ENCODE peak calls at places on chromosomes 12 and 14, in four cellular contexts. One of them, this sample, is unnamed.

GRCh38 chr14:100142073-100143040 is 17.1 kb downstream of the DEGS2 start:
- DNase-seq in neural progenitor cell: no peak
- DNase-seq in endodermal cell: no peak
- DNase-seq in dorsolateral prefrontal cortex: no peak
- DNase-seq in this sample: peak

GRCh38 chr12:5965950-5966383 is 20.9 kb upstream of the ANO2 start:
- DNase-seq in neural progenitor cell: peak
- DNase-seq in endodermal cell: peak
- DNase-seq in dorsolateral prefrontal cortex: peak
- DNase-seq in this sample: no peak

GRCh38 chr12:107903377-107904061 is 129.0 kb downstream of the ASCL4 start:
- DNase-seq in neural progenitor cell: peak
- DNase-seq in endodermal cell: peak
- DNase-seq in dorsolateral prefrontal cortex: peak
- DNase-seq in this sample: peak

GRCh38 chr12:131466932-131467331 is 244.0 kb upstream of the SFSWAP start:
- DNase-seq in neural progenitor cell: no peak
- DNase-seq in endodermal cell: peak
- DNase-seq in dorsolateral prefrontal cortex: no peak
- DNase-seq in this sample: no peak

GRCh38 chr14:99568567-99569560 is 35.1 kb downstream of the CCDC85C start:
- DNase-seq in neural progenitor cell: no peak
- DNase-seq in endodermal cell: no peak
- DNase-seq in dorsolateral prefrontal cortex: no peak
- DNase-seq in this sample: peak

GRCh38 chr12:89051065-89051677 is 301.1 kb downstream of the DUSP6 start:
- DNase-seq in neural progenitor cell: peak
- DNase-seq in endodermal cell: peak
- DNase-seq in dorsolateral prefrontal cortex: no peak
- DNase-seq in this sample: no peak

GRCh38 chr12:105204916-105205315 is 31.1 kb downstream of the APPL2 start:
- DNase-seq in neural progenitor cell: no peak
- DNase-seq in endodermal cell: no peak
- DNase-seq in dorsolateral prefrontal cortex: no peak
- DNase-seq in this sample: no peak

GRCh38 chr14:49767473-49768300 is at the start of gene KLHDC2:
- DNase-seq in neural progenitor cell: peak
- DNase-seq in endodermal cell: peak
- DNase-seq in dorsolateral prefrontal cortex: peak
- DNase-seq in this sample: peak

GRCh38 chr14:99822800-99823455 is 29.7 kb downstream of the EML1 start:
- DNase-seq in neural progenitor cell: no peak
- DNase-seq in endodermal cell: no peak
- DNase-seq in dorsolateral prefrontal cortex: peak
- DNase-seq in this sample: no peak

GRCh38 chr12:85424581-85425348 is 144.7 kb downstream of the ALX1 start:
- DNase-seq in neural progenitor cell: peak
- DNase-seq in endodermal cell: peak
- DNase-seq in dorsolateral prefrontal cortex: no peak
- DNase-seq in this sample: no peak

GRCh38 chr14:99910337-99911268 is 117.4 kb downstream of the EML1 start:
- DNase-seq in neural progenitor cell: peak
- DNase-seq in endodermal cell: no peak
- DNase-seq in dorsolateral prefrontal cortex: no peak
- DNase-seq in this sample: no peak

GRCh38 chr14:104263671-104264358 is 125.4 kb downstream of the KIF26A start:
- DNase-seq in neural progenitor cell: no peak
- DNase-seq in endodermal cell: no peak
- DNase-seq in dorsolateral prefrontal cortex: no peak
- DNase-seq in this sample: peak

GRCh38 chr12:14665354-14666348 is 30.7 kb downstream of the GUCY2C start:
- DNase-seq in neural progenitor cell: peak
- DNase-seq in endodermal cell: peak
- DNase-seq in dorsolateral prefrontal cortex: no peak
- DNase-seq in this sample: no peak

GRCh38 chr14:21923820-21924219 is 250.2 kb upstream of the OR4E1 start:
- DNase-seq in neural progenitor cell: no peak
- DNase-seq in endodermal cell: no peak
- DNase-seq in dorsolateral prefrontal cortex: no peak
- DNase-seq in this sample: no peak

GRCh38 chr12:109510196-109510595 is 32.8 kb downstream of the UBE3B start:
- DNase-seq in neural progenitor cell: no peak
- DNase-seq in endodermal cell: no peak
- DNase-seq in dorsolateral prefrontal cortex: no peak
- DNase-seq in this sample: no peak

GRCh38 chr14:74018029-74018703 is 922 bp downstream of the ENTPD5 start:
- DNase-seq in neural progenitor cell: no peak
- DNase-seq in endodermal cell: no peak
- DNase-seq in dorsolateral prefrontal cortex: no peak
- DNase-seq in this sample: no peak

GRCh38 chr12:122100568-122100967 is 22.0 kb downstream of the MLXIP start:
- DNase-seq in neural progenitor cell: no peak
- DNase-seq in endodermal cell: no peak
- DNase-seq in dorsolateral prefrontal cortex: no peak
- DNase-seq in this sample: no peak

GRCh38 chr12:53994691-53995310 is 5.2 kb upstream of the HOXC9 start:
- DNase-seq in neural progenitor cell: no peak
- DNase-seq in endodermal cell: peak
- DNase-seq in dorsolateral prefrontal cortex: no peak
- DNase-seq in this sample: no peak
- H3K27ac ChIP-seq in neural progenitor cell: no peak
- H3K27ac ChIP-seq in endodermal cell: no peak
- H3K27ac ChIP-seq in dorsolateral prefrontal cortex: no peak
- H3K27ac ChIP-seq in this sample: no peak

DNA sequence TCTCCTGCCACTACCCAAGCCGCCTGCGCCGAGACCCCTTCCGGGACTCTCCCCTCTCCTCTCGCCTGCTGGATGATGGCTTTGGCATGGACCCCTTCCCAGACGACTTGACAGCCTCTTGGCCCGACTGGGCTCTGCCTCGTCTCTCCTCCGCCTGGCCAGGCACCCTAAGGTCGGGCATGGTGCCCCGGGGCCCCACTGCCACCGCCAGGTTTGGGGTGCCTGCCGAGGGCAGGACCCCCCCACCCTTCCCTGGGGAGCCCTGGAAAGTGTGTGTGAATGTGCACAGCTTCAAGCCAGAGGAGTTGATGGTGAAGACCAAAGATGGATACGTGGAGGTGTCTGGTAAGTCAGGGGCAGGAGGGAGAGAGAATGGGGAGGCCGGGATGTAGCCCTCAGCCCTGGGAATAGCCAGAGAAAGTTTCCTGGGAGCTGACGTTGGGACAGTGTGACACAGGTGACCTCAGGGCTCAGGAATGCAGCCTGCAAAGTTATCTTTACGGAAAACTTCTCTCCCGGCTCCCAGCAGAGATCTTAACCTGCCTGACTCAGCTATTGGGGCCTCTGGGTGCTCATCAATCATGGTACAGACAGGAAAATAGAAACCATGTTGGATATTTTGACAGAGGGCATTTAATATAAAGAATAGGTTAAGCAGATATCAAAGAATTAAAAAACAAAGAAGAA is 747 bp downstream of the HSPB8 start:
- DNase-seq in neural progenitor cell: peak
- DNase-seq in endodermal cell: peak
- DNase-seq in dorsolateral prefrontal cortex: no peak
- DNase-seq in this sample: peak
- H3K4me3 ChIP-seq in neural progenitor cell: no peak
- H3K4me3 ChIP-seq in endodermal cell: peak
- H3K4me3 ChIP-seq in dorsolateral prefrontal cortex: peak
- H3K4me3 ChIP-seq in this sample: peak

GRCh38 chr12:128077917-128078298 is 189.1 kb upstream of the TMEM132C start:
- DNase-seq in neural progenitor cell: no peak
- DNase-seq in endodermal cell: no peak
- DNase-seq in dorsolateral prefrontal cortex: no peak
- DNase-seq in this sample: no peak

GRCh38 chr12:128077211-128077916 is 189.6 kb upstream of the TMEM132C start:
- DNase-seq in neural progenitor cell: no peak
- DNase-seq in endodermal cell: no peak
- DNase-seq in dorsolateral prefrontal cortex: no peak
- DNase-seq in this sample: no peak

GRCh38 chr12:128078311-128078851 is 188.6 kb upstream of the TMEM132C start:
- DNase-seq in neural progenitor cell: peak
- DNase-seq in endodermal cell: no peak
- DNase-seq in dorsolateral prefrontal cortex: no peak
- DNase-seq in this sample: no peak

GRCh38 chr12:128075332-128075731 is 191.6 kb upstream of the TMEM132C start:
- DNase-seq in neural progenitor cell: no peak
- DNase-seq in endodermal cell: no peak
- DNase-seq in dorsolateral prefrontal cortex: no peak
- DNase-seq in this sample: no peak

DNA sequence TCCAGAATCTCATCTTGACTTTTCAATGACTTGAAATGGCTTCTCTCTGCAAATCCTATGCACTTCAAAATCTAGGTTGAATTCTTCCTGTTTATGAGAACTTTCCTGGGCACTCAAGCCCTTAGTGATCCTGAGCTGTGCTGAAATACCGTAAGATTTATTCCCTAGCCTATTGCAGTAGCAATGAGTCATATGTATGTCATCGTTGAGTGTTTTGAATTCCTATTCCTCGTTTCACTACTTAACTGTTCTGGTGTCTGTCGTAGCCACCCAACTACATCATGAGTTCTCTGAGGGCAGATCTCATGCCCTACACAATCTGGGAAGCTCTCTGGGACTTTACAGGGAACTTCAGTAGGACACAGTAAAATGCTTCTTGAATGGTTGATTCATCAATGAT is 190.8 kb upstream of the TMEM132C start:
- DNase-seq in neural progenitor cell: no peak
- DNase-seq in endodermal cell: peak
- DNase-seq in dorsolateral prefrontal cortex: no peak
- DNase-seq in this sample: no peak
- TF ChIP-seq CTCF in neural progenitor cell: no peak
- TF ChIP-seq CTCF in endodermal cell: no peak
- TF ChIP-seq CTCF in dorsolateral prefrontal cortex: no peak
- TF ChIP-seq CTCF in this sample: no peak

DNA sequence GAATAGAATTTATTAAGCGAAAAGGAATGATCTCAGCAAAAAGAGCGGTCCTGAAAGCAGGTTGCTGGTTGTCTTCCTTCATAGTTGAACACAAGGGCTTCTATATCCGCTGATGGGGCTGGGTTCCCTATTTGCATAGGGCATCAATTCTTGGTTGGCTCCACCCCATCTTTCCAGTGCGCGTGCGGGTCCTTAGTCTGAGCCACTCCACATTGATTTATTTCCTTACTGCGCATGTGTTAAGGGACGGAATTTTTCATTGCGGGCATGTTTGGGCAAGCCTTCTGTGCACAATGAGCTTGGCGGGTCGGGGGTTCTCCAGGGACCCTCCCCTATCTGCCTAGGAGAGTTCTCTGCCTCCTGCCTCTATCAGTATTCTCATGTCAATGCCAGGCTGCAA is 21.2 kb upstream of the DLGAP5 start:
- DNase-seq in neural progenitor cell: no peak
- DNase-seq in endodermal cell: no peak
- DNase-seq in dorsolateral prefrontal cortex: no peak
- DNase-seq in this sample: no peak
- H3K27ac ChIP-seq in neural progenitor cell: no peak
- H3K27ac ChIP-seq in endodermal cell: no peak
- H3K27ac ChIP-seq in dorsolateral prefrontal cortex: no peak
- H3K27ac ChIP-seq in this sample: no peak

DNA sequence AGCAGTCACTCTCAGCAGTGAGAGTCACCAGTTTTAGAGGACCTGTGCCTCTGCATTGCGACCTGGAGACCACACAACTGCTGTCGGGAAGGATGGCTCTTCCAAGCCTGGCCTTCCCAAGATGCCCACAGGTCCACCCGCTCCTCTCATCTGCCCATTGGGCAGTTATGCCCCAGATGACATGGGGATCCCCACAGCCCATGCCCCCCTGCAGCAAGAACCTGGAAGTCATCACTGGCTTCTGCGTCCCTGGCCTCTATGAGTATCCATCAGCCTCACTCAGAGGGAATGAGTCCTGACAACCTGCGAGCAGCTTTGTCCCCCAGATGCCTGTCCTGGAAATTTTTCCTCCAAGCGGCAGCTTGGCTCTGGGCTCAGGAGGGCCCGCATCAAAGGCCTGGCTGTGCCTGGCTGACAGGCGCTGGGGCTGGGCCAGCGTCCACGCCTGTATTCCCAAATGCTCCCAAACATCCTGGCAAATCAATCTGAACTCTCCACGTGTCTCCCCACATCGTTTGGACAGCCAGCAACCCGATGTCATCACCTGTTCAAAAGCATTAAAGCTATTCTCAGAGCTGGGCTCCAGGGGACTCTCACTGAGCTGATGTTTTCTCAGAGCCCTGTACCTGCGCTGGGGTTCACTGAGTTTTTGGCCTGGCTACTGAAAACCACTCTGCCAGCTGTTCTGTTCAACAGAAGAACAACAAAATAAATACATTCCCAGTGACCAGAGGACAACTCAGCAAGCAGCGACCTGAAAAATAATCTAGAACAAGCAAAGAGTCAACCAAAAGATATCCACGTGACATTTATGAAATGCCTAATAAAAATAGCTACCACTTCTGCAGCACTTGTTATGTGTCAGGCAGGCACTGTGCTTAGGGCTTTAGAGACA is 57.8 kb downstream of the CLMN start:
- DNase-seq in neural progenitor cell: no peak
- DNase-seq in endodermal cell: no peak
- DNase-seq in dorsolateral prefrontal cortex: no peak
- DNase-seq in this sample: no peak
- H3K4me3 ChIP-seq in neural progenitor cell: no peak
- H3K4me3 ChIP-seq in endodermal cell: no peak
- H3K4me3 ChIP-seq in dorsolateral prefrontal cortex: no peak
- H3K4me3 ChIP-seq in this sample: no peak